ENCODE peak calls at places on chromosomes 7 and 10, in ten cellular contexts. O, F, Q, R, V, W, N, U, I and P are unnamed samples.

GRCh38 chr10:96263684-96264083 is 7.7 kb downstream of the BLNK start:
- DNase-seq in O (no peak), F (no peak), Q (no peak), R (no peak), V (no peak), W (no peak), N (no peak), U (no peak), I (no peak), P (no peak)

GRCh38 chr7:45159296-45159695 is 1.7 kb downstream of the RAMP3 start:
- DNase-seq in O (no peak), F (peak; percentile 9), Q (no peak), R (no peak), V (no peak), W (no peak), N (no peak), U (no peak), I (no peak), P (no peak)

GRCh38 chr7:159328096-159328495 is 183.4 kb upstream of the VIPR2 start:
- DNase-seq in O (no peak), F (no peak), Q (no peak), R (peak; percentile 14), V (no peak), W (no peak), N (no peak), U (no peak), I (peak; percentile 4), P (no peak)

GRCh38 chr7:28483868-28484267 is 71.5 kb downstream of the CREB5 start:
- DNase-seq in O (peak; percentile 92), F (no peak), Q (no peak), R (no peak), V (no peak), W (no peak), N (no peak), U (peak; percentile 57), I (no peak), P (peak; percentile 51)

GRCh38 chr10:21172774-21173432 is 275.8 kb upstream of the NEBL start:
- DNase-seq in O (no peak), F (peak; percentile 45), Q (no peak), R (no peak), V (peak; percentile 24), W (no peak), N (peak; percentile 29), U (peak; percentile 34), I (peak; percentile 43), P (no peak)

GRCh38 chr10:109892885-109893284 is 30.4 kb downstream of the XPNPEP1 start:
- DNase-seq in O (no peak), F (no peak), Q (peak; percentile 50), R (no peak), V (no peak), W (no peak), N (no peak), U (no peak), I (peak; percentile 56), P (no peak)

GRCh38 chr7:744854-745430 is 17.9 kb upstream of the PRKAR1B start:
- DNase-seq in O (no peak), F (no peak), Q (no peak), R (no peak), V (peak; percentile 15), W (no peak), N (no peak), U (no peak), I (no peak), P (no peak)

GRCh38 chr7:151744656-151745055 is 132.3 kb downstream of the PRKAG2 start:
- DNase-seq in O (no peak), F (no peak), Q (no peak), R (no peak), V (no peak), W (no peak), N (no peak), U (no peak), I (no peak), P (no peak)

GRCh38 chr10:10613654-10614244 is 403.9 kb upstream of the CELF2 start:
- DNase-seq in O (no peak), F (no peak), Q (peak; percentile 43), R (no peak), V (no peak), W (no peak), N (no peak), U (no peak), I (no peak), P (peak; percentile 39)

GRCh38 chr7:92723205-92723604 is 113.2 kb downstream of the CDK6 start:
- DNase-seq in O (no peak), F (no peak), Q (no peak), R (no peak), V (no peak), W (no peak), N (no peak), U (peak; percentile 23), I (peak; percentile 62), P (peak; percentile 48)

GRCh38 chr10:89165923-89166322 is 41.2 kb downstream of the CH25H start:
- DNase-seq in O (no peak), F (no peak), Q (no peak), R (no peak), V (no peak), W (no peak), N (no peak), U (peak; percentile 66), I (peak; percentile 26), P (peak; percentile 83)

GRCh38 chr7:130441408-130441854 is 615 bp upstream of the CEP41 start:
- DNase-seq in O (no peak), F (no peak), Q (no peak), R (peak; percentile 95), V (no peak), W (peak; percentile 80), N (no peak), U (no peak), I (peak; percentile 26), P (peak; percentile 12)

GRCh38 chr7:44638611-44639557 is 32.5 kb downstream of the OGDH start:
- DNase-seq in O (peak; percentile 84), F (peak; percentile 84), Q (peak; percentile 43), R (no peak), V (peak; percentile 44), W (peak; percentile 91), N (peak; percentile 69), U (peak; percentile 68), I (peak; percentile 68), P (peak; percentile 75)

GRCh38 chr7:114504586-114504985 is 90.0 kb downstream of the FOXP2 start:
- DNase-seq in O (no peak), F (no peak), Q (no peak), R (no peak), V (no peak), W (no peak), N (no peak), U (no peak), I (no peak), P (peak; percentile 5)

GRCh38 chr7:129437190-129437589 is 3.0 kb downstream of the STRIP2 start:
- DNase-seq in O (no peak), F (no peak), Q (no peak), R (no peak), V (no peak), W (no peak), N (no peak), U (no peak), I (no peak), P (no peak)

GRCh38 chr10:91556691-91557529 is 76.0 kb downstream of the PPP1R3C start:
- DNase-seq in O (no peak), F (no peak), Q (no peak), R (no peak), V (no peak), W (peak; percentile 83), N (no peak), U (no peak), I (no peak), P (no peak)

GRCh38 chr10:33237736-33238624 is 96.5 kb downstream of the NRP1 start:
- DNase-seq in O (peak; percentile 71), F (no peak), Q (no peak), R (no peak), V (no peak), W (peak; percentile 69), N (no peak), U (peak; percentile 97), I (peak; percentile 96), P (peak; percentile 99)